ENCODE peak calls at places on chromosomes 13 and 19, in five cellular contexts. G, D, R, E and X are unnamed samples.

GRCh38 chr19:22326219-22326618 is 40.0 kb downstream of the ZNF729 start:
- DNase-seq in G (no peak), E (no peak), R (no peak), D (no peak), X (no peak)

GRCh38 chr13:47017476-47017875 is 120.6 kb upstream of the HTR2A start:
- DNase-seq in R (no peak), D (no peak), G (no peak), E (no peak), X (no peak)

GRCh38 chr13:23851106-23851505 is 38.1 kb downstream of the MIPEP start:
- DNase-seq in G (no peak), R (no peak), E (no peak), D (no peak), X (no peak)

GRCh38 chr13:106612688-106613087 is 44.8 kb upstream of the ARGLU1 start:
- DNase-seq in D (no peak), G (no peak), E (peak; percentile 23), R (no peak), X (no peak)

GRCh38 chr13:78247362-78247761 is 328.7 kb upstream of the EDNRB start:
- DNase-seq in E (no peak), D (no peak), R (no peak), G (no peak), X (no peak)

GRCh38 chr13:21537105-21537504 is 66.9 kb downstream of the MICU2 start:
- DNase-seq in R (no peak), D (no peak), E (peak; percentile 48), G (no peak), X (no peak)

GRCh38 chr13:40318366-40318765 is 348.1 kb downstream of the FOXO1 start:
- DNase-seq in D (no peak), G (no peak), R (no peak), E (no peak), X (no peak)

GRCh38 chr19:13169769-13170168 is 19.6 kb downstream of the IER2 start:
- DNase-seq in D (no peak), R (no peak), E (peak; percentile 80), G (no peak), X (peak; percentile 99)

GRCh38 chr13:48126944-48127814 is 32.3 kb upstream of the MED4 start:
- DNase-seq in G (peak; percentile 51), D (no peak), R (peak; percentile 54), E (peak; percentile 72), X (peak; percentile 17)

GRCh38 chr13:109667754-109668360 is 118.5 kb downstream of the IRS2 start:
- DNase-seq in G (no peak), R (no peak), E (no peak), D (no peak), X (peak; percentile 14)

GRCh38 chr13:51623473-51623872 is 39.2 kb downstream of the WDFY2 start:
- DNase-seq in D (no peak), E (no peak), G (no peak), R (no peak), X (no peak)

GRCh38 chr13:75505966-75506365 is 24.0 kb upstream of the TBC1D4 start:
- DNase-seq in R (no peak), G (no peak), E (no peak), D (no peak), X (no peak)

GRCh38 chr19:51735759-51736449 is 12.1 kb upstream of the HAS1 start:
- DNase-seq in D (no peak), E (no peak), R (no peak), G (no peak), X (peak; percentile 79)

GRCh38 chr13:113502686-113503085 is 12.2 kb upstream of the DCUN1D2 start:
- DNase-seq in D (no peak), G (no peak), E (no peak), R (no peak), X (no peak)

GRCh38 chr13:75704194-75704941 is 68.2 kb downstream of the LMO7 start:
- DNase-seq in D (no peak), G (no peak), E (peak; percentile 38), R (no peak), X (no peak)

GRCh38 chr19:5936308-5936980 is 22.4 kb downstream of the CAPS start:
- DNase-seq in D (no peak), G (no peak), R (no peak), E (no peak), X (no peak)

GRCh38 chr19:45323671-45324081 is 1.0 kb upstream of the CKM start:
- DNase-seq in R (no peak), E (no peak), D (peak; percentile 68), G (peak; percentile 60), X (no peak)

DNA sequence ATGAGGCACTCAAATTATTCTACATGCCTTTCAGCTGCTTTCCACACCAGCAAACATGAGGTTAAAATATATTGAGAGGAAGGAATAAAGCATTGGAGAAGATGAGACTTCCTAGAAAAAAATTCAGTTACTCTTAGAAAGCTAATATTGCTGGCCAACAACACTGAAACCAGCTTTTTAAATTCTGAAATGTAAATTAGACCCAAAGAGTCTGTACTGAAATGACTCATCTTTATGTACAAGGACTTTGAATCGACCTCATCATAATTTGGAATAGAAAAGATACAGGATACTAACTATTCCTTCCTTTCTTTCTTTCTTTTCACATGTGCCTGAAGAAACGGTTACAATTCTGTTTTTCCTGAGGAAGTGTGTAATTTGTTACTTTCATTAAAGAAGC is 6.5 kb upstream of the HSPH1 start:
- DNase-seq in R (no peak), G (no peak), E (no peak), D (no peak), X (no peak)
- H2BK12ac ChIP-seq in R (no peak overlapping the region), G (no peak overlapping the region), E (no peak overlapping the region), D (no peak overlapping the region), X (no peak overlapping the region)

GRCh38 chr19:47344425-47344824 is 4.7 kb upstream of the DHX34 start:
- DNase-seq in D (no peak), G (no peak), R (no peak), E (no peak), X (no peak)
- H2BK12ac ChIP-seq in D (no peak overlapping the region), G (no peak overlapping the region), R (no peak overlapping the region), E (no peak overlapping the region), X (no peak overlapping the region)

GRCh38 chr13:102033316-102033715 is 368.5 kb downstream of the FGF14 start:
- DNase-seq in R (no peak), D (no peak), E (no peak), G (no peak), X (no peak)

GRCh38 chr13:102033719-102034446 is 368.0 kb downstream of the FGF14 start:
- DNase-seq in R (peak; percentile 14), D (no peak), E (no peak), G (no peak), X (no peak)

GRCh38 chr13:102028198-102028597 is 373.6 kb downstream of the FGF14 start:
- DNase-seq in E (no peak), D (no peak), R (no peak), G (no peak), X (no peak)

DNA sequence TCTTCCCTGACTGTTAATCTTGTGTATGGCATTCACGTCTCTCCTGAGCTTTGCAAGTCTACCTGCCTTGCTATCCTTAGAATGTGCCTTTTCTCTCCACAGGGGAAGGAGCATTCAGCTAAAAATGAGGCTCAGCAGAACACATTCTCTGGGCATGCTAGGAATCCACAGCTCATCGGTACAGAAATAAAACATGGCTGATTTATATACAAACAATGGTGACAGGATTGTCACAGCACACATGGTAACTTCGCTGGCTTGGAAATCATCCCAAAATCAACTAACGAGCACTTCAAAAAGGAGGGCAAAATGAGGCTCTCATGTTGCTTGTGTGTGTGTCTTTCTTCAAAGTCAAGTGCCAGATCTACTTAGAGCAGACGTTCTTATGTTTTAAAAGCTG is 373.0 kb downstream of the FGF14 start:
- DNase-seq in G (no peak), E (no peak), D (no peak), R (no peak), X (no peak)
- H2BK12ac ChIP-seq in G (no peak overlapping the region), E (no peak overlapping the region), D (no peak overlapping the region), R (no peak overlapping the region), X (no peak overlapping the region)

GRCh38 chr13:73367886-73368285 is 309.1 kb downstream of the KLF5 start:
- DNase-seq in G (no peak), R (no peak), D (no peak), E (no peak), X (no peak)
- H2BK12ac ChIP-seq in G (no peak overlapping the region), R (no peak overlapping the region), D (no peak overlapping the region), E (no peak overlapping the region), X (no peak overlapping the region)

GRCh38 chr19:16514383-16515019 is 18.3 kb downstream of the C19orf44 start:
- DNase-seq in D (no peak), E (no peak), R (no peak), G (peak; percentile 58), X (no peak)
- H2BK12ac ChIP-seq in D (no peak overlapping the region), E (no peak overlapping the region), R (peak overlapping the region; percentile 16), G (no peak overlapping the region), X (no peak overlapping the region)

DNA sequence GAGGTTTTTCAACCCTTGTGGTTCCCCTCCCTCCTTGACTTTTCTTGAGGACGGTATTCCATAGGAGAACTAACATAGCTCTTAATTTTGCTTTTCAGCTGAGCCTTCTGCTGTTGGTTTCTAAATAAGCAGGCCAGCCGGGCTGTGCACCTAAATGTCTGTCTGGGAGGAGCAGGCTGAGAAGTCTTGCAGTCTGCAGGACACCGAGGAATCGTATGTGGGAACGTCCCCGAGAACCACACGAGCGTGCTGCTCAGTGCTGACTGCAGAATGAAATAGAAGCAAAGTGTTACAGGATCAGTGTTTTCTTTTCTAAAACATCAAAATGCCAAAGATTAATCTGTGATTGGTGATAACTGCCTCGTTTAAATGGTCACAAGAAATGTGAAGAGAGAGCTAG is 69.9 kb downstream of the COG3 start:
- DNase-seq in G (no peak), E (no peak), R (no peak), D (no peak), X (no peak)
- H2BK12ac ChIP-seq in G (no peak overlapping the region), E (no peak overlapping the region), R (no peak overlapping the region), D (no peak overlapping the region), X (no peak overlapping the region)